ENCODE peak calls at places on chromosomes 2 and 18, in four cellular contexts. O is fibroblast of lung, Z is neural crest cell, G is nephron progenitor cell. J is an unnamed sample.

GRCh38 chr2:86050301-86050700 is 55.4 kb downstream of the POLR1A start:
- DNase-seq in O (no peak), Z (no peak), G (no peak), J (no peak)

GRCh38 chr18:27845897-27846296 is 331.0 kb downstream of the CDH2 start:
- DNase-seq in O (peak; percentile 67), Z (no peak), G (no peak), J (no peak)

GRCh38 chr2:207253946-207254345 is 88.2 kb upstream of the KLF7 start:
- DNase-seq in O (peak; percentile 98), Z (no peak), G (no peak), J (no peak)

GRCh38 chr2:165539985-165540384 is 70.5 kb downstream of the CSRNP3 start:
- DNase-seq in O (no peak), Z (no peak), G (no peak), J (no peak)

GRCh38 chr2:6826081-6826913 is 39.4 kb downstream of the CMPK2 start:
- DNase-seq in O (peak; percentile 75), Z (no peak), G (no peak), J (peak; percentile 46)

GRCh38 chr18:43279015-43279758 is 1.9 kb upstream of the SYT4 start:
- DNase-seq in O (peak; percentile 37), Z (no peak), G (peak; percentile 19), J (no peak)

GRCh38 chr2:119478188-119479065 is 45.9 kb downstream of the SCTR start:
- DNase-seq in O (no peak), Z (no peak), G (no peak), J (no peak)

GRCh38 chr2:75100011-75100680 is 99.2 kb downstream of the TACR1 start:
- DNase-seq in O (peak; percentile 96), Z (no peak), G (no peak), J (no peak)

GRCh38 chr2:134261398-134262131 is 7.7 kb downstream of the MGAT5 start:
- DNase-seq in O (no peak), Z (no peak), G (no peak), J (no peak)

GRCh38 chr2:219119422-219120043 is 41.1 kb downstream of the NHEJ1 start:
- DNase-seq in O (peak; percentile 41), Z (peak; percentile 64), G (peak; percentile 81), J (no peak)

GRCh38 chr2:131153529-131153928 is 48.4 kb downstream of the PLEKHB2 start:
- DNase-seq in O (no peak), Z (no peak), G (no peak), J (no peak)

GRCh38 chr2:85942346-85942957 is 53.7 kb upstream of the ST3GAL5 start:
- DNase-seq in O (no peak), Z (no peak), G (no peak), J (no peak)

GRCh38 chr2:236507393-236508085 is 62.1 kb upstream of the ACKR3 start:
- DNase-seq in O (peak; percentile 65), Z (peak; percentile 56), G (peak; percentile 82), J (no peak)

GRCh38 chr18:75683426-75683825 is 255.9 kb upstream of the SMIM21 start:
- DNase-seq in O (no peak), Z (no peak), G (no peak), J (no peak)

GRCh38 chr2:55156326-55156725 is 75.8 kb downstream of the CLHC1 start:
- DNase-seq in O (peak; percentile 82), Z (no peak), G (no peak), J (no peak)

GRCh38 chr2:190871539-190871938 is 9.1 kb upstream of the GLS start:
- DNase-seq in O (peak; percentile 82), Z (no peak), G (no peak), J (no peak)

GRCh38 chr18:43364535-43364934 is 87.2 kb upstream of the SYT4 start:
- DNase-seq in O (no peak), Z (no peak), G (no peak), J (no peak)

GRCh38 chr2:241315879-241316700 is at the start of gene SEPTIN2:
- DNase-seq in O (peak; percentile 52), Z (peak; percentile 66), G (no peak), J (no peak)

GRCh38 chr2:10944799-10945198 is 33.1 kb downstream of the KCNF1 start:
- DNase-seq in O (no peak), Z (no peak), G (no peak), J (no peak)

GRCh38 chr2:236766850-236767249 is 197.2 kb downstream of the ACKR3 start:
- DNase-seq in O (no peak), Z (no peak), G (no peak), J (no peak)

GRCh38 chr2:37886745-37887144 is 38.3 kb upstream of the RMDN2 start:
- DNase-seq in O (peak; percentile 99), Z (no peak), G (no peak), J (no peak)

GRCh38 chr2:139963863-139964355 is 1183.7 kb upstream of the NXPH2 start:
- DNase-seq in O (no peak), Z (no peak), G (no peak), J (no peak)

GRCh38 chr18:79600141-79600540 is 79.5 kb upstream of the CTDP1 start:
- DNase-seq in O (no peak), Z (no peak), G (no peak), J (no peak)

GRCh38 chr18:44799422-44800421 is 119.0 kb downstream of the SETBP1 start:
- DNase-seq in O (no peak), Z (no peak), G (no peak), J (no peak)

GRCh38 chr2:181258761-181259160 is 198.4 kb upstream of the ITGA4 start:
- DNase-seq in O (peak; percentile 87), Z (no peak), G (no peak), J (no peak)

GRCh38 chr2:85718006-85718391 is 23.8 kb downstream of the GNLY start:
- DNase-seq in O (no peak), Z (no peak), G (no peak), J (no peak)

GRCh38 chr2:211611061-211611518 is 927.5 kb downstream of the ERBB4 start:
- DNase-seq in O (no peak), Z (no peak), G (no peak), J (peak; percentile 51)

GRCh38 chr2:172340394-172340793 is 87.0 kb upstream of the ITGA6 start:
- DNase-seq in O (no peak), Z (no peak), G (no peak), J (no peak)

GRCh38 chr2:63058742-63059433 is 8.3 kb downstream of the OTX1 start:
- DNase-seq in O (no peak), Z (peak; percentile 45), G (peak; percentile 57), J (no peak)

GRCh38 chr2:160522951-160523700 is 29.5 kb upstream of the RBMS1 start:
- DNase-seq in O (peak; percentile 77), Z (no peak), G (no peak), J (no peak)

GRCh38 chr18:26215247-26215970 is 10.8 kb upstream of the TAF4B start:
- DNase-seq in O (no peak), Z (no peak), G (no peak), J (no peak)

GRCh38 chr2:208253518-208254117 is 1.3 kb downstream of the IDH1 start:
- DNase-seq in O (peak; percentile 17), Z (no peak), G (no peak), J (no peak)

GRCh38 chr2:229270551-229271410 is at the start of gene PID1:
- DNase-seq in O (peak; percentile 71), Z (peak; percentile 9), G (peak; percentile 72), J (no peak)

GRCh38 chr18:13301691-13302469 is 83.3 kb downstream of the LDLRAD4 start:
- DNase-seq in O (no peak), Z (no peak), G (no peak), J (no peak)

GRCh38 chr2:178044836-178045235 is 27.7 kb downstream of the PDE11A start:
- DNase-seq in O (no peak), Z (no peak), G (no peak), J (no peak)

GRCh38 chr2:182713611-182714010 is 2.4 kb upstream of the DNAJC10 start:
- DNase-seq in O (no peak), Z (no peak), G (no peak), J (no peak)

GRCh38 chr2:182717451-182718215 is 1.6 kb downstream of the DNAJC10 start:
- DNase-seq in O (no peak), Z (no peak), G (no peak), J (no peak)

GRCh38 chr2:182715896-182716664 is at the start of gene DNAJC10:
- DNase-seq in O (peak; percentile 94), Z (peak; percentile 80), G (peak; percentile 94), J (peak; percentile 28)

GRCh38 chr2:182716665-182716990 is 571 bp downstream of the DNAJC10 start:
- DNase-seq in O (no peak), Z (no peak), G (no peak), J (no peak)

GRCh38 chr2:182715121-182715895 is 749 bp upstream of the DNAJC10 start:
- DNase-seq in O (peak; percentile 14), Z (no peak), G (no peak), J (peak; percentile 33)
- TF ChIP-seq CTCF in O (no peak), Z (peak; percentile 27), G (no peak), J (no peak)

GRCh38 chr18:57906852-57907251 is 103.7 kb upstream of the ATP8B1 start:
- DNase-seq in O (no peak), Z (no peak), G (no peak), J (no peak)
- TF ChIP-seq CTCF in O (peak; percentile 22), Z (no peak), G (no peak), J (peak; percentile 11)

GRCh38 chr2:197705912-197706838 is 1.0 kb downstream of the MARS2 start:
- DNase-seq in O (peak; percentile 27), Z (peak; percentile 23), G (peak; percentile 8), J (no peak)

GRCh38 chr2:197706839-197707207 is 1.7 kb downstream of the MARS2 start:
- DNase-seq in O (no peak), Z (no peak), G (peak; percentile 15), J (no peak)

GRCh38 chr2:197704434-197705142 is 581 bp upstream of the MARS2 start:
- DNase-seq in O (no peak), Z (no peak), G (no peak), J (peak; percentile 36)

GRCh38 chr2:197707316-197708213 is 2.4 kb downstream of the MARS2 start:
- DNase-seq in O (peak; percentile 53), Z (no peak), G (no peak), J (no peak)

GRCh38 chr2:197705143-197705911 is at the start of gene MARS2:
- DNase-seq in O (peak; percentile 86), Z (peak; percentile 84), G (peak; percentile 94), J (peak; percentile 43)
- TF ChIP-seq CTCF in O (no peak), Z (no peak), G (no peak), J (no peak)

DNA sequence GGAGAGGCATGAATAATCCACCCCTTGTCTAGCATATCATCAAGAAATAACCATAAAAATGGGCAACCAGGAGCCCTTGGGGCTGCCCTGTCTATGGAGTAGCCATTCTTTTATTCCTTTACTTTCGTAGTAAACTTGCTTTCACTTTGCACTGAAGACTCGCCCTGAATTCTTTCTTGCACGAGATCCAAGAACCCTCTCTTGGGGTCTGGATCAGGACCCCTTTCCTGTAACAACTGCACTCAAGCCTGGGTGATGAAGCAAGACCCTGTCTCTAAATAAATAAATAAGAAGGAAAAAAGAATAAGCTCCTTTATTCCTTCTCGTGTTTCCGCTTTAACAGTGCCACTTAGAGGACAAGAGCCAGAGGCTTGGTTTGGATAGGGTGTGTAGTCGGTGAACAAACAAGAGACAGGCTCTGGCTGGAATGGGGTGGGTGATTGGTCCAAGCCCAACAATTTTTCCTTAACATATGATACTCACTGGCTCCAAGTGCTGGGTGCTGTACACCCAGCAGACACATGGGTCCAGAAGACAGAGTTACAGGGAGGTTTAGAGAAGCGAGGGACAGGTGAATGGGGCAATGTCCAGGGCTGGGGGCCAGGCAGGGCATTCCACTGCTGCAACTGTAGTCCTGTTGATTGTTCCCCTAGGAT is 77.6 kb downstream of the NCAPH start:
- DNase-seq in O (peak; percentile 36), Z (no peak), G (no peak), J (no peak)
- TF ChIP-seq CTCF in O (no peak), Z (no peak), G (no peak), J (peak; percentile 35)

GRCh38 chr18:34942975-34943374 is 98.2 kb upstream of the MAPRE2 start:
- DNase-seq in O (no peak), Z (no peak), G (no peak), J (no peak)
- TF ChIP-seq CTCF in O (no peak), Z (no peak), G (no peak), J (no peak)

J was measured in Panc1.